ENCODE peak calls at places on chromosomes 13 and 19, in eight cellular contexts. One of them, this sample, is unnamed. For H3K4me1, the result is how much of the 10 kb centered on the place peaks cover.

GRCh38 chr13:110525328-110526319 is 35.9 kb downstream of the RAB20 start:
- DNase-seq in endothelial cell of umbilical vein: no peak
- DNase-seq in left ventricle myocardium inferior: no peak
- DNase-seq in Panc1: no peak
- DNase-seq in ovary: peak
- DNase-seq in PC-9: peak
- DNase-seq in mucosa of descending colon: peak
- DNase-seq in stomach: no peak
- DNase-seq in this sample: no peak

GRCh38 chr19:31170046-31170445 is 179.2 kb downstream of the TSHZ3 start:
- DNase-seq in endothelial cell of umbilical vein: no peak
- DNase-seq in left ventricle myocardium inferior: no peak
- DNase-seq in Panc1: no peak
- DNase-seq in ovary: no peak
- DNase-seq in PC-9: no peak
- DNase-seq in mucosa of descending colon: no peak
- DNase-seq in stomach: no peak
- DNase-seq in this sample: no peak

GRCh38 chr19:18989316-18989715 is 44.0 kb downstream of the SUGP2 start:
- DNase-seq in endothelial cell of umbilical vein: no peak
- DNase-seq in left ventricle myocardium inferior: no peak
- DNase-seq in Panc1: no peak
- DNase-seq in ovary: no peak
- DNase-seq in PC-9: no peak
- DNase-seq in mucosa of descending colon: no peak
- DNase-seq in stomach: no peak
- DNase-seq in this sample: no peak

GRCh38 chr13:33466262-33466661 is 180.7 kb upstream of the STARD13 start:
- DNase-seq in endothelial cell of umbilical vein: peak
- DNase-seq in left ventricle myocardium inferior: no peak
- DNase-seq in Panc1: no peak
- DNase-seq in ovary: no peak
- DNase-seq in PC-9: no peak
- DNase-seq in mucosa of descending colon: no peak
- DNase-seq in stomach: no peak
- DNase-seq in this sample: no peak

GRCh38 chr19:42655748-42656147 is 61.0 kb upstream of the CEACAM8 start:
- DNase-seq in endothelial cell of umbilical vein: no peak
- DNase-seq in left ventricle myocardium inferior: no peak
- DNase-seq in Panc1: no peak
- DNase-seq in ovary: no peak
- DNase-seq in PC-9: no peak
- DNase-seq in mucosa of descending colon: no peak
- DNase-seq in stomach: peak
- DNase-seq in this sample: no peak

GRCh38 chr19:49387936-49388372 is at the start of gene KASH5:
- DNase-seq in endothelial cell of umbilical vein: peak
- DNase-seq in left ventricle myocardium inferior: peak
- DNase-seq in Panc1: no peak
- DNase-seq in ovary: peak
- DNase-seq in PC-9: peak
- DNase-seq in mucosa of descending colon: peak
- DNase-seq in stomach: peak
- DNase-seq in this sample: peak

GRCh38 chr19:46887240-46887782 is 26.5 kb downstream of the ARHGAP35 start:
- DNase-seq in endothelial cell of umbilical vein: no peak
- DNase-seq in left ventricle myocardium inferior: no peak
- DNase-seq in Panc1: no peak
- DNase-seq in ovary: no peak
- DNase-seq in PC-9: no peak
- DNase-seq in mucosa of descending colon: no peak
- DNase-seq in stomach: no peak
- DNase-seq in this sample: no peak

GRCh38 chr19:55173717-55174409 is 6.2 kb downstream of the SYT5 start:
- DNase-seq in endothelial cell of umbilical vein: no peak
- DNase-seq in left ventricle myocardium inferior: peak
- DNase-seq in Panc1: peak
- DNase-seq in ovary: no peak
- DNase-seq in PC-9: peak
- DNase-seq in mucosa of descending colon: peak
- DNase-seq in stomach: peak
- DNase-seq in this sample: peak

GRCh38 chr13:99916366-99917103 is 55.0 kb downstream of the ZIC5 start:
- DNase-seq in endothelial cell of umbilical vein: peak
- DNase-seq in left ventricle myocardium inferior: no peak
- DNase-seq in Panc1: peak
- DNase-seq in ovary: no peak
- DNase-seq in PC-9: peak
- DNase-seq in mucosa of descending colon: peak
- DNase-seq in stomach: no peak
- DNase-seq in this sample: no peak

GRCh38 chr13:60094385-60095088 is 69.2 kb downstream of the DIAPH3 start:
- DNase-seq in endothelial cell of umbilical vein: no peak
- DNase-seq in left ventricle myocardium inferior: no peak
- DNase-seq in Panc1: no peak
- DNase-seq in ovary: no peak
- DNase-seq in PC-9: no peak
- DNase-seq in mucosa of descending colon: no peak
- DNase-seq in stomach: no peak
- DNase-seq in this sample: no peak

GRCh38 chr13:20128459-20128927 is 32.4 kb downstream of the GJA3 start:
- DNase-seq in endothelial cell of umbilical vein: no peak
- DNase-seq in left ventricle myocardium inferior: no peak
- DNase-seq in Panc1: no peak
- DNase-seq in ovary: no peak
- DNase-seq in PC-9: peak
- DNase-seq in mucosa of descending colon: peak
- DNase-seq in stomach: peak
- DNase-seq in this sample: peak

DNA sequence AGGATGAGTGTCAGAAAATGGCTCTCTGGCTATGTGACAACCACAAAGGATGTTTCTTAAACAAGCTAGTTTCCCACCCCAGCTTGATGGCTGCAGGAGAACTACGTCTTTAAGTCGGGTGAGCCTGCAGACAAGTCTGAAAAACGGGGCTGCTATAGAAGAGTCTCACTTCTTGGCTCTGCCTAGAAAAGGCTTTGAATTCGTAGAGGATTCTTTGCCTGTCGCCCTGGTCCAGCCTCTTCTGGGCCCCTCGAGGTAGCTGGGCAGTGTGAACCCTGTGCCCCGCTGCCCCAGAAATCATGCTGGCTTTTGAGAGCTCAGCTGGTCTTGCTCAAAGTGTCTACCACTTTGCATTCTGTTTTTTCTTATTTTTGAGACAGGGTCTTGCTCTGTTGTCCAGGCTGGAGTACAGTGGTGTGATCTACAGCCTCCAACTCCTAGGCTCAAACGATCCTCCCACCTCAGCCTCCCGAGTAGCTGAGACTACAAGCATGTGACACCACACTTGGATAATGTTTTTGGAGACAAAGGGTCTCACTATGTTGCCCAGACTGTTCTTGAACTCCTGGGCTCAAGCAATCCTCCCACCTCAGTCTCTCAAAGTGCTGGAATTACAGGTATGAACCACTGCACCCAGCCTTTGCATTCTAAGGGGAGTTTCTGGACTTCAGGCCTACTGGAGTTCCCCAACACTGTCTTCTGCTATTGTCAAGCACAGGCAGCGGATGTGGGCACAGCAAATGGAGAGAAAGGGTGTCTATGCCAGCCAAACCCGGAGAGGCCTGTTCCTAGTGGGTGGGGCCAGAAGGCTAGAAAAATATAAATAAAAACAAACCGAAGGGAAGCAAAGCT is 6.5 kb downstream of the CEBPA start:
- DNase-seq in endothelial cell of umbilical vein: no peak
- DNase-seq in left ventricle myocardium inferior: no peak
- DNase-seq in Panc1: no peak
- DNase-seq in ovary: no peak
- DNase-seq in PC-9: no peak
- DNase-seq in mucosa of descending colon: no peak
- DNase-seq in stomach: no peak
- DNase-seq in this sample: no peak
- H3K4me1 ChIP-seq in endothelial cell of umbilical vein: under half
- H3K4me1 ChIP-seq in left ventricle myocardium inferior: under half
- H3K4me1 ChIP-seq in Panc1: under half
- H3K4me1 ChIP-seq in ovary: under half
- H3K4me1 ChIP-seq in PC-9: half or more
- H3K4me1 ChIP-seq in mucosa of descending colon: under half
- H3K4me1 ChIP-seq in stomach: under half
- H3K4me1 ChIP-seq in this sample: half or more

GRCh38 chr13:97521726-97522125 is 87.8 kb downstream of the RAP2A start:
- DNase-seq in endothelial cell of umbilical vein: no peak
- DNase-seq in left ventricle myocardium inferior: no peak
- DNase-seq in Panc1: no peak
- DNase-seq in ovary: no peak
- DNase-seq in PC-9: no peak
- DNase-seq in mucosa of descending colon: no peak
- DNase-seq in stomach: no peak
- DNase-seq in this sample: no peak
- TF ChIP-seq CTCF in endothelial cell of umbilical vein: no peak
- TF ChIP-seq CTCF in left ventricle myocardium inferior: no peak
- TF ChIP-seq CTCF in Panc1: no peak
- TF ChIP-seq CTCF in ovary: no peak
- TF ChIP-seq CTCF in PC-9: no peak
- TF ChIP-seq CTCF in mucosa of descending colon: no peak
- TF ChIP-seq CTCF in stomach: no peak
- TF ChIP-seq CTCF in this sample: no peak

GRCh38 chr13:113447596-113447995 is 5.7 kb downstream of the ADPRHL1 start:
- DNase-seq in endothelial cell of umbilical vein: no peak
- DNase-seq in left ventricle myocardium inferior: no peak
- DNase-seq in Panc1: no peak
- DNase-seq in ovary: no peak
- DNase-seq in PC-9: no peak
- DNase-seq in mucosa of descending colon: no peak
- DNase-seq in stomach: no peak
- DNase-seq in this sample: no peak

GRCh38 chr13:113446488-113446854 is 6.8 kb downstream of the ADPRHL1 start:
- DNase-seq in endothelial cell of umbilical vein: no peak
- DNase-seq in left ventricle myocardium inferior: no peak
- DNase-seq in Panc1: no peak
- DNase-seq in ovary: no peak
- DNase-seq in PC-9: no peak
- DNase-seq in mucosa of descending colon: no peak
- DNase-seq in stomach: no peak
- DNase-seq in this sample: no peak

GRCh38 chr13:113448545-113448884 is 4.8 kb downstream of the ADPRHL1 start:
- DNase-seq in endothelial cell of umbilical vein: no peak
- DNase-seq in left ventricle myocardium inferior: peak
- DNase-seq in Panc1: no peak
- DNase-seq in ovary: peak
- DNase-seq in PC-9: peak
- DNase-seq in mucosa of descending colon: peak
- DNase-seq in stomach: peak
- DNase-seq in this sample: no peak

GRCh38 chr13:113449693-113450347 is 3.5 kb downstream of the ADPRHL1 start:
- DNase-seq in endothelial cell of umbilical vein: no peak
- DNase-seq in left ventricle myocardium inferior: no peak
- DNase-seq in Panc1: no peak
- DNase-seq in ovary: no peak
- DNase-seq in PC-9: no peak
- DNase-seq in mucosa of descending colon: peak
- DNase-seq in stomach: no peak
- DNase-seq in this sample: no peak

DNA sequence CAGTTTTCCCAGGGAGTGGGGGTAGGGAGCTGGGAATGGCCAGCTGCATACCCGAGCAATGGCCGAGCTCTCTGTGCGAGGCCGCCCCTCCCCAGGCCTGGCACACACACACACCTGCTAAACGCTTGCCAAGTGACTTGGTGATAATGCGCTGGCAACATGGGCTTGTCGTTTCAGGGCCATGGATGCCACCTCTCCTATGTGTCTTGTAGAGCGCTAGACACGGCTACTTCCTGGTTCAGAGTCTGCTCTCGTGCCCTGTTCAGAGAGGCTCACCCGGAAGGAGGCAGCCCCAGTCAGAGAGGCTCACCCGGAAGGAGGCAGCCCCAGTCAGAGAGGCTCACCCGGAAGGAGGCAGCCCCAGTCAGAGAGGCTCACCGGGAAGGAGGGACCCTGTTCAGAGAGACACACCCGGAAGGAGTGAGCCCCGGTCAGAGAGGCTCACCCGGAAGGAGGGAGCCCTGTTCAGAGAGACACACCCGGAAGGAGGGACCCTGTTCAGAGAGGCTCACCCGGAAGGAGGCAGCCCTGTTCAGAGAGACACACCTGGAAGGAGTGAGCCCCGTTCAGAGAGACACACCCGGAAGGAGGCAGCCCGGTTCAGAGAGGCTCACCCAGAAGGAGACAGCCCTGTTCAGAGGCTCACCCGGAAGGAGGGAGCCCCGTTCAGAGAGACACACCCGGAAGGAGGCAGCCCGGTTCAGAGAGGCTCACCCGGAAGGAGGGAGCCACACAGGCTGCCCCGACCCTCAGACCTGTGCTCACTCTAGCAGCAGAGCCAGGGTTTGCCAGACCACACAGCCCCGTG is 4.2 kb downstream of the ADPRHL1 start:
- DNase-seq in endothelial cell of umbilical vein: no peak
- DNase-seq in left ventricle myocardium inferior: no peak
- DNase-seq in Panc1: peak
- DNase-seq in ovary: peak
- DNase-seq in PC-9: peak
- DNase-seq in mucosa of descending colon: peak
- DNase-seq in stomach: peak
- DNase-seq in this sample: peak
- H3K4me3 ChIP-seq in endothelial cell of umbilical vein: peak
- H3K4me3 ChIP-seq in left ventricle myocardium inferior: peak
- H3K4me3 ChIP-seq in Panc1: peak
- H3K4me3 ChIP-seq in ovary: peak
- H3K4me3 ChIP-seq in PC-9: peak
- H3K4me3 ChIP-seq in mucosa of descending colon: no peak
- H3K4me3 ChIP-seq in stomach: peak
- H3K4me3 ChIP-seq in this sample: peak

GRCh38 chr19:40809358-40810086 is 10.5 kb downstream of the EGLN2 start:
- DNase-seq in endothelial cell of umbilical vein: no peak
- DNase-seq in left ventricle myocardium inferior: no peak
- DNase-seq in Panc1: no peak
- DNase-seq in ovary: no peak
- DNase-seq in PC-9: no peak
- DNase-seq in mucosa of descending colon: no peak
- DNase-seq in stomach: no peak
- DNase-seq in this sample: no peak

GRCh38 chr19:40808021-40808325 is 9.0 kb downstream of the EGLN2 start:
- DNase-seq in endothelial cell of umbilical vein: no peak
- DNase-seq in left ventricle myocardium inferior: no peak
- DNase-seq in Panc1: no peak
- DNase-seq in ovary: no peak
- DNase-seq in PC-9: no peak
- DNase-seq in mucosa of descending colon: no peak
- DNase-seq in stomach: no peak
- DNase-seq in this sample: no peak

GRCh38 chr19:40810160-40810559 is 11.2 kb downstream of the EGLN2 start:
- DNase-seq in endothelial cell of umbilical vein: no peak
- DNase-seq in left ventricle myocardium inferior: no peak
- DNase-seq in Panc1: no peak
- DNase-seq in ovary: no peak
- DNase-seq in PC-9: no peak
- DNase-seq in mucosa of descending colon: no peak
- DNase-seq in stomach: no peak
- DNase-seq in this sample: no peak

GRCh38 chr19:40807147-40808020 is 8.4 kb downstream of the EGLN2 start:
- DNase-seq in endothelial cell of umbilical vein: no peak
- DNase-seq in left ventricle myocardium inferior: no peak
- DNase-seq in Panc1: no peak
- DNase-seq in ovary: no peak
- DNase-seq in PC-9: peak
- DNase-seq in mucosa of descending colon: peak
- DNase-seq in stomach: no peak
- DNase-seq in this sample: peak

GRCh38 chr19:40808497-40808896 is 9.5 kb downstream of the EGLN2 start:
- DNase-seq in endothelial cell of umbilical vein: no peak
- DNase-seq in left ventricle myocardium inferior: no peak
- DNase-seq in Panc1: no peak
- DNase-seq in ovary: no peak
- DNase-seq in PC-9: no peak
- DNase-seq in mucosa of descending colon: no peak
- DNase-seq in stomach: no peak
- DNase-seq in this sample: no peak
- H3K4me1 ChIP-seq in endothelial cell of umbilical vein: under half
- H3K4me1 ChIP-seq in left ventricle myocardium inferior: half or more
- H3K4me1 ChIP-seq in Panc1: under half
- H3K4me1 ChIP-seq in ovary: under half
- H3K4me1 ChIP-seq in PC-9: under half
- H3K4me1 ChIP-seq in mucosa of descending colon: under half
- H3K4me1 ChIP-seq in stomach: half or more
- H3K4me1 ChIP-seq in this sample: under half